ENCODE peak calls at places on chromosomes 3 and 15, in nine cellular contexts. A is fibroblast of pulmonary artery, E is ovary, T is dorsolateral prefrontal cortex, U is IMR-90, M is natural killer cell, H is Calu3, Q is HL-60, Z is fibroblast of mammary gland. B is an unnamed sample.

GRCh38 chr3:66468016-66468735 is 32.6 kb downstream of the LRIG1 start:
- DNase-seq in A (peak; percentile 47), E (no peak), T (no peak), U (peak; percentile 41), M (no peak), H (no peak), Q (no peak), Z (peak; percentile 33), B (no peak)

GRCh38 chr3:185711255-185711870 is 113.5 kb downstream of the IGF2BP2 start:
- DNase-seq in A (peak; percentile 68), E (no peak), T (no peak), U (peak; percentile 59), M (no peak), H (no peak), Q (no peak), Z (peak; percentile 70), B (no peak)

GRCh38 chr3:32018723-32019564 is 37.4 kb downstream of the ZNF860 start:
- DNase-seq in A (peak; percentile 72), E (no peak), T (no peak), U (peak; percentile 57), M (no peak), H (peak; percentile 10), Q (peak; percentile 43), Z (peak; percentile 70), B (no peak)

GRCh38 chr3:113575191-113575590 is 42.8 kb downstream of the SIDT1 start:
- DNase-seq in A (no peak), E (no peak), T (no peak), U (no peak), M (no peak), H (no peak), Q (no peak), Z (no peak), B (no peak)

GRCh38 chr3:49668861-49669260 is 5.3 kb upstream of the APEH start:
- DNase-seq in A (no peak), E (no peak), T (no peak), U (peak; percentile 34), M (no peak), H (peak; percentile 19), Q (no peak), Z (no peak), B (no peak)

GRCh38 chr3:195042741-195043611 is 228.0 kb downstream of the XXYLT1 start:
- DNase-seq in A (no peak), E (peak; percentile 7), T (no peak), U (no peak), M (no peak), H (no peak), Q (peak; percentile 31), Z (no peak), B (no peak)

GRCh38 chr15:39367591-39367990 is 213.3 kb upstream of the THBS1 start:
- DNase-seq in A (no peak), E (no peak), T (no peak), U (no peak), M (no peak), H (no peak), Q (no peak), Z (no peak), B (no peak)

GRCh38 chr15:74725845-74726773 is 781 bp upstream of the CYP1A1 start:
- DNase-seq in A (peak; percentile 8), E (peak; percentile 49), T (no peak), U (no peak), M (peak; percentile 28), H (peak; percentile 62), Q (peak; percentile 11), Z (no peak), B (no peak)

GRCh38 chr3:150278843-150279341 is 129.2 kb upstream of the TSC22D2 start:
- DNase-seq in A (no peak), E (no peak), T (no peak), U (no peak), M (no peak), H (no peak), Q (no peak), Z (no peak), B (no peak)

GRCh38 chr3:118882353-118882947 is 152.2 kb downstream of the IGSF11 start:
- DNase-seq in A (peak; percentile 71), E (peak; percentile 64), T (peak; percentile 72), U (peak; percentile 55), M (peak; percentile 47), H (peak; percentile 70), Q (peak; percentile 45), Z (peak; percentile 60), B (peak; percentile 84)

GRCh38 chr15:92845109-92845508 is 55.0 kb upstream of the CHD2 start:
- DNase-seq in A (peak; percentile 84), E (no peak), T (no peak), U (peak; percentile 58), M (no peak), H (peak; percentile 36), Q (peak; percentile 81), Z (peak; percentile 64), B (no peak)

GRCh38 chr3:7144696-7145308 is 283.9 kb downstream of the GRM7 start:
- DNase-seq in A (peak; percentile 1), E (no peak), T (no peak), U (no peak), M (no peak), H (no peak), Q (peak; percentile 5), Z (peak; percentile 3), B (no peak)

GRCh38 chr15:33865416-33865815 is 102.9 kb upstream of the CHRM5 start:
- DNase-seq in A (peak; percentile 39), E (no peak), T (no peak), U (peak; percentile 78), M (no peak), H (no peak), Q (no peak), Z (peak; percentile 24), B (no peak)

GRCh38 chr3:157127831-157128767 is 31.8 kb downstream of the CCNL1 start:
- DNase-seq in A (peak; percentile 95), E (peak; percentile 71), T (no peak), U (peak; percentile 89), M (no peak), H (peak; percentile 73), Q (no peak), Z (peak; percentile 93), B (peak; percentile 73)

GRCh38 chr3:127589600-127590281 is 792 bp downstream of the TPRA1 start:
- DNase-seq in A (no peak), E (peak; percentile 69), T (no peak), U (no peak), M (no peak), H (peak; percentile 31), Q (no peak), Z (peak; percentile 11), B (no peak)

GRCh38 chr3:135907422-135908165 is 57.9 kb upstream of the PPP2R3A start:
- DNase-seq in A (no peak), E (no peak), T (no peak), U (no peak), M (no peak), H (peak; percentile 70), Q (no peak), Z (no peak), B (no peak)

DNA sequence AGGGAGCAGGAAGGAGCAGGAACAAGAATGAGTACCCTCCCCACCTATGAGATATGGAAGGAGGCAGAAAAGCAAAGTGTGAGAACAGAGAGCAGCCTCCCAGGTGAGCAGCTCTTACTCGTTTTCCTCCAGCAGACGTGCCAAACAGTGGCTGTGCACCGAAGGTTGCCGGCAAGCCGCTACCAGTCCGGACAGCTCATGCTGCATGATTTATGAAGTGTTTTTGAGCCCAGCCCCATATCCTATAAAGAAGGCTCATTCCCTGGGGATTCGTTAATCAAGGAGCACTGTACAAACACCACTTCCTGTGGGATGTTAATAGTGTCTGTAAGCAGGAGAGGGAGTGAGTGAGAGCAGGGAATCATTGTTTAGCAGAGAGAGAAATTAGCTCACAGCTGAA is 118.3 kb upstream of the FOXB1 start:
- DNase-seq in A (peak; percentile 11), E (no peak), T (no peak), U (no peak), M (no peak), H (no peak), Q (no peak), Z (peak; percentile 64), B (no peak)
- TF ChIP-seq CTCF in A (no peak), E (no peak), T (no peak), U (no peak), M (no peak), H (no peak), Q (no peak), Z (no peak), B (no peak)

GRCh38 chr15:57611938-57612337 is 20.2 kb downstream of the MYZAP start:
- DNase-seq in A (peak; percentile 48), E (peak; percentile 50), T (no peak), U (no peak), M (no peak), H (peak; percentile 85), Q (no peak), Z (peak; percentile 30), B (no peak)
- TF ChIP-seq CTCF in A (peak; percentile 44), E (no peak), T (no peak), U (no peak), M (no peak), H (peak; percentile 61), Q (no peak), Z (peak; percentile 33), B (no peak)

GRCh38 chr3:52331091-52331490 is 15.0 kb downstream of the DNAH1 start:
- DNase-seq in A (no peak), E (no peak), T (no peak), U (no peak), M (no peak), H (no peak), Q (no peak), Z (no peak), B (no peak)
- TF ChIP-seq CTCF in A (no peak), E (no peak), T (no peak), U (no peak), M (no peak), H (no peak), Q (no peak), Z (no peak), B (no peak)

DNA sequence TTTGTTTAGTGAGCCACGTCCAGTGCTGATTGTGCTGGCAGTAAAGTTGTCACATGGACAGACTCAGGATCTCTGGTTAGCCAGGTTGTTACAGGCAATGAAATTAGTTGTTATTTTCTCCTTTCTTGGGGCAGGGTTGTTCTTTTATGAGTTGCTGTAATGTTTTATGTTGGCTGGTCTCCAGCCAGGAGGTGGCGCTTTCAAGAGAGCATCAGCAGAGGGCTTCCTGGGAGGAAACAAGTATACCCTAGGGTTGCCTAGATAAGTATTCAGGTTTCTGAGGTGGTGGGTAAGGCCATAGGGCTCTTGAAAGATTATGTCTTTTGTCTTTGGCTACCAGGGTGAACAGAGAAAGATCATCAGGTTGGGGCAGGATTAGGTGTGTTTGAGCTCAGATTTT is 14.5 kb upstream of the CFAP20DC start:
- DNase-seq in A (no peak), E (no peak), T (no peak), U (no peak), M (no peak), H (no peak), Q (no peak), Z (no peak), B (no peak)
- TF ChIP-seq CTCF in A (no peak), E (no peak), T (no peak), U (no peak), M (no peak), H (no peak), Q (no peak), Z (no peak), B (no peak)